ENCODE peak calls at places on chromosomes 5 and 9, in nine cellular contexts. C is HTR-8/SVneo; L is cerebellum; H is WERI-Rb-1; N is activated naive CD4-positive, alpha-beta T cell treated with Interleukin-2 at 50 U/mL for 16 hours; E is naive thymus-derived CD4-positive, alpha-beta T cell; B is NCI-H2081; I is epithelial cell of esophagus; V is upper lobe of right lung. P is an unnamed sample.

GRCh38 chr9:107285292-107285691 is 2.2 kb downstream of the RAD23B start:
- DNase-seq in C (no peak), L (no peak), H (no peak), N (no peak), E (no peak), B (no peak), I (no peak), V (no peak), P (no peak)

GRCh38 chr9:124222918-124223720 is 34.6 kb upstream of the NEK6 start:
- DNase-seq in C (no peak), L (no peak), H (no peak), N (no peak), E (no peak), B (peak), I (peak), V (peak), P (no peak)

GRCh38 chr9:78811562-78812276 is 514.8 kb downstream of the PSAT1 start:
- DNase-seq in C (no peak), L (no peak), H (no peak), N (no peak), E (no peak), B (no peak), I (peak), V (no peak), P (no peak)

GRCh38 chr9:100442072-100442471 is 15.1 kb downstream of the MSANTD3 start:
- DNase-seq in C (no peak), L (no peak), H (no peak), N (no peak), E (no peak), B (no peak), I (no peak), V (no peak), P (no peak)

GRCh38 chr5:40332945-40333344 is 346.8 kb upstream of the PTGER4 start:
- DNase-seq in C (no peak), L (no peak), H (no peak), N (no peak), E (no peak), B (no peak), I (no peak), V (no peak), P (no peak)

GRCh38 chr5:1883925-1884637 is 1.4 kb upstream of the IRX4 start:
- DNase-seq in C (no peak), L (no peak), H (no peak), N (no peak), E (no peak), B (no peak), I (peak), V (no peak), P (no peak)

GRCh38 chr9:75001719-75002421 is 26.2 kb downstream of the CARNMT1 start:
- DNase-seq in C (peak), L (peak), H (no peak), N (no peak), E (peak), B (peak), I (peak), V (no peak), P (peak)

GRCh38 chr5:109455598-109456096 is 45.9 kb upstream of the PJA2 start:
- DNase-seq in C (peak), L (no peak), H (no peak), N (no peak), E (no peak), B (no peak), I (peak), V (no peak), P (peak)

GRCh38 chr9:34636791-34637355 is 714 bp downstream of the SIGMAR1 start:
- DNase-seq in C (no peak), L (no peak), H (no peak), N (peak), E (no peak), B (peak), I (no peak), V (no peak), P (peak)

GRCh38 chr9:91978739-91979414 is 28.8 kb upstream of the ROR2 start:
- DNase-seq in C (peak), L (no peak), H (peak), N (no peak), E (no peak), B (no peak), I (peak), V (no peak), P (peak)

GRCh38 chr5:388266-389196 is 54.4 kb upstream of the EXOC3 start:
- DNase-seq in C (no peak), L (no peak), H (no peak), N (no peak), E (no peak), B (peak), I (no peak), V (peak), P (no peak)

GRCh38 chr5:88761269-88761880 is 121.6 kb downstream of the MEF2C start:
- DNase-seq in C (no peak), L (no peak), H (no peak), N (no peak), E (no peak), B (no peak), I (peak), V (no peak), P (no peak)